ENCODE peak calls at places on chromosomes 5 and 9, in nine cellular contexts. B is prostate gland, A is H1, V is A549, S is ovary, Y is HCT116, X is IMR-90, E is transverse colon, L is stomach. I is an unnamed sample.

GRCh38 chr9:137168907-137169763 is 716 bp downstream of the LRRC26 start:
- DNase-seq in B (peak), A (no peak), V (peak), S (no peak), Y (peak), X (peak), E (peak), L (peak), I (peak)

GRCh38 chr5:154753792-154754191 is 1.4 kb upstream of the LARP1 start:
- DNase-seq in B (peak), A (no peak), V (no peak), S (peak), Y (no peak), X (peak), E (peak), L (peak), I (peak)

GRCh38 chr5:42591026-42591425 is 165.6 kb upstream of the CCDC152 start:
- DNase-seq in B (no peak), A (no peak), V (no peak), S (no peak), Y (no peak), X (no peak), E (no peak), L (no peak), I (peak)

GRCh38 chr5:83253731-83254130 is 176.4 kb downstream of the XRCC4 start:
- DNase-seq in B (no peak), A (no peak), V (no peak), S (no peak), Y (no peak), X (no peak), E (no peak), L (no peak), I (no peak)

GRCh38 chr5:39108987-39109386 is 34.8 kb upstream of the RICTOR start:
- DNase-seq in B (no peak), A (no peak), V (no peak), S (no peak), Y (no peak), X (no peak), E (no peak), L (no peak), I (no peak)

GRCh38 chr9:3441197-3441816 is 84.5 kb downstream of the RFX3 start:
- DNase-seq in B (no peak), A (no peak), V (peak), S (no peak), Y (peak), X (peak), E (peak), L (peak), I (peak)

GRCh38 chr5:40396312-40396711 is 283.4 kb upstream of the PTGER4 start:
- DNase-seq in B (no peak), A (no peak), V (no peak), S (no peak), Y (no peak), X (no peak), E (no peak), L (no peak), I (no peak)

GRCh38 chr9:33162721-33163311 is 4.3 kb downstream of the B4GALT1 start:
- DNase-seq in B (peak), A (no peak), V (peak), S (no peak), Y (no peak), X (peak), E (peak), L (peak), I (no peak)

GRCh38 chr5:83965431-83965830 is 244.8 kb upstream of the HAPLN1 start:
- DNase-seq in B (no peak), A (no peak), V (no peak), S (no peak), Y (no peak), X (no peak), E (no peak), L (no peak), I (no peak)

GRCh38 chr9:3567988-3568387 is 42.2 kb upstream of the RFX3 start:
- DNase-seq in B (no peak), A (no peak), V (no peak), S (no peak), Y (no peak), X (no peak), E (no peak), L (no peak), I (no peak)

GRCh38 chr5:142753114-142753764 is 16.9 kb upstream of the ARHGAP26 start:
- DNase-seq in B (peak), A (no peak), V (no peak), S (no peak), Y (no peak), X (no peak), E (peak), L (peak), I (no peak)

GRCh38 chr5:170597876-170598275 is 94.1 kb downstream of the KCNIP1 start:
- DNase-seq in B (no peak), A (no peak), V (no peak), S (no peak), Y (no peak), X (no peak), E (no peak), L (no peak), I (no peak)

GRCh38 chr9:4073371-4073770 is 226.5 kb downstream of the GLIS3 start:
- DNase-seq in B (no peak), A (no peak), V (peak), S (no peak), Y (peak), X (no peak), E (no peak), L (no peak), I (no peak)

GRCh38 chr9:101299901-101300300 is 84.9 kb downstream of the BAAT start:
- DNase-seq in B (no peak), A (no peak), V (no peak), S (no peak), Y (no peak), X (no peak), E (no peak), L (no peak), I (no peak)

GRCh38 chr9:127386249-127386648 is 10.7 kb upstream of the SLC2A8 start:
- DNase-seq in B (no peak), A (no peak), V (no peak), S (no peak), Y (no peak), X (no peak), E (no peak), L (no peak), I (no peak)

GRCh38 chr9:8020161-8020560 is 220.6 kb upstream of the DMAC1 start:
- DNase-seq in B (no peak), A (no peak), V (no peak), S (no peak), Y (no peak), X (no peak), E (no peak), L (no peak), I (no peak)

GRCh38 chr5:56422060-56422762 is 189.1 kb upstream of the ANKRD55 start:
- DNase-seq in B (peak), A (no peak), V (no peak), S (no peak), Y (peak), X (no peak), E (no peak), L (peak), I (no peak)

GRCh38 chr5:168796840-168797548 is 217.8 kb upstream of the PANK3 start:
- DNase-seq in B (no peak), A (no peak), V (no peak), S (no peak), Y (no peak), X (no peak), E (no peak), L (no peak), I (no peak)

GRCh38 chr5:79464695-79465332 is 49.1 kb downstream of the HOMER1 start:
- DNase-seq in B (no peak), A (no peak), V (peak), S (no peak), Y (peak), X (peak), E (no peak), L (no peak), I (peak)

GRCh38 chr5:95861221-95861857 is 38.8 kb upstream of the GLRX start:
- DNase-seq in B (peak), A (no peak), V (peak), S (peak), Y (peak), X (peak), E (peak), L (peak), I (no peak)

GRCh38 chr9:127973169-127974001 is 7.4 kb downstream of the EEIG1 start:
- DNase-seq in B (no peak), A (no peak), V (no peak), S (no peak), Y (no peak), X (no peak), E (peak), L (peak), I (no peak)

GRCh38 chr9:84324811-84325210 is 15.7 kb downstream of the SLC28A3 start:
- DNase-seq in B (no peak), A (no peak), V (no peak), S (no peak), Y (no peak), X (no peak), E (no peak), L (no peak), I (no peak)

GRCh38 chr5:127875235-127876021 is 172.2 kb downstream of the CCDC192 start:
- DNase-seq in B (peak), A (peak), V (peak), S (no peak), Y (peak), X (peak), E (peak), L (peak), I (peak)

GRCh38 chr5:66757219-66757833 is 161.1 kb downstream of the MAST4 start:
- DNase-seq in B (peak), A (no peak), V (peak), S (peak), Y (peak), X (peak), E (peak), L (peak), I (peak)

GRCh38 chr5:42840279-42840678 is 28.6 kb upstream of the SELENOP start:
- DNase-seq in B (peak), A (no peak), V (no peak), S (peak), Y (no peak), X (peak), E (peak), L (peak), I (no peak)

GRCh38 chr5:59335544-59335943 is 558.0 kb downstream of the PDE4D start:
- DNase-seq in B (no peak), A (no peak), V (no peak), S (no peak), Y (no peak), X (no peak), E (no peak), L (no peak), I (no peak)

GRCh38 chr9:16729656-16730055 is 140.8 kb downstream of the BNC2 start:
- DNase-seq in B (no peak), A (no peak), V (no peak), S (no peak), Y (no peak), X (peak), E (no peak), L (no peak), I (no peak)

GRCh38 chr5:181246276-181247050 is 2.8 kb upstream of the RACK1 start:
- DNase-seq in B (peak), A (no peak), V (peak), S (peak), Y (peak), X (peak), E (peak), L (peak), I (no peak)
- TF ChIP-seq POLR2A in B (no peak), A (no peak), V (peak), S (peak), Y (peak), X (peak), E (peak), L (no peak), I (peak)

DNA sequence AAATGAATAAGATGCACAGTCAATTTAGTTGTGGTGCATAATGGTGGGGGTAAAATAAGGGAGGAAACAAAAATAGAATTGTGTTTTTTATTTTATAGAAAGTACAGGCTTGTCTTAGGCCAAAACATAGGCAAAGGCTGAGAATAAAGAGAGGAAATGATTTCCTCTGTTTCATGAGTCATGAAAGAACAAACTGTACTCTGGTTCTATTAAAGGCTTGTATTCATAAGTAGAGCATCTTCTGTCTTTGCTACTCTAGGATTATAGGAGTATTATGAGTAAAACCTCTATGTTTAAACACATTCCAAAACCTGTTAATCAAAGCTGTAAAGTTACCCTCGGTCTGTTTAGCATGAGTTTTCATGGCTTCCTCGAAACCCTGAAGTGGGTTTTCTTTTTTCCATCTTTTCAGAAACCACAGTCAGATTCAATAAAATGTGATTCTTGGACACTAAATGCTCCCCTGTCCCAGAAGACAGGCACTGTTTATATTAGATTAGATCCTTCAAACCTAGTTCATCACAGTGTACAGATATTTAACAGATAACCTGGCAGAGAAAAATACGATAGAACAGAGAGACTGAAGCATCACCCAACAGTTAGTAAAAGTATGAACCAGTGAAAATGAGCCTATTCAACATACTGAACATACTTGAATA is 473.9 kb upstream of the CYLC2 start:
- DNase-seq in B (no peak), A (no peak), V (no peak), S (no peak), Y (no peak), X (no peak), E (no peak), L (no peak), I (no peak)
- TF ChIP-seq POLR2A in B (no peak), A (no peak), V (no peak), S (no peak), Y (no peak), X (no peak), E (no peak), L (no peak), I (no peak)

DNA sequence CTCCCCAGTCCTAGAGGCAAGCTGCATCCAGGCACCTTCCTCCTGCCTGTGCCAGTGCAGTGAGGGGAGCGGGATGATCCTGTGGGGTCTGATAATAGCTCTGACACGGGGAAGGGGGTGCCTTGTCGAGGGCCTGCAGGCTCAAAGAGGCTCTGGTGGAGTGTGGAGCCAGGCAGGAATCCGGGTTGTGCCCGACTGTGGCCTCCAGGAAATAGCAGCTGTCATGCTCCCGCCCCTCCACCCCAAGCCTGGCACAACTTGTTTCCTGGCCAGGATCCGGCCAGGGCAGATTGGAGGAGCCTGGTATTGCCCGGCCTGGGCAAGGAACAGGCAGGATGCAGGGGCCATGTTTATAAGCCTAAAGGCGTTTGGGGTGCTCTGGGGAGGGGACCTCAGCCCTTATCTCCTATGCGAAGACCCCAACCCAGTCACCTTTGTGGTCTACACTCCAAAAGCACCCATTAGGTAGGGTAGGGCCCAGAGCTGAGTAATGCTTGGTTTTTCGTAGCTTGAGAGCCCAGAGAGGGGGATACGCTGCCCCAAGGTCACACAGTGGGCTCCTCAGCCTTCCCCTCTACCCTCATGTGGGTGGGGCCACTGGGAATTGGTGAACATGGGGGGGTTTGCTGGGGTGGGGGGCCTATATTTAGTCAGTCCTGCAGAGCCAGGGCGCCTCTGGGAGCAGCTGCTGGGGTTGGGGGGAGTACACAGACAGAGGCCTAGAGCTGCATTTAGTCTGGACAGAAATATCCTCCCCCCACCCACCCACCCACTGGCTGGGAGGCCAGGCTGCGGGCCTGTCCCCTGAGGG is 12.2 kb downstream of the CXXC5 start:
- DNase-seq in B (peak), A (no peak), V (no peak), S (no peak), Y (no peak), X (no peak), E (peak), L (peak), I (peak)
- TF ChIP-seq POLR2A in B (peak), A (no peak), V (no peak), S (no peak), Y (no peak), X (no peak), E (peak), L (no peak), I (no peak)

GRCh38 chr9:107348836-107349235 is 65.8 kb downstream of the RAD23B start:
- DNase-seq in B (no peak), A (no peak), V (no peak), S (no peak), Y (no peak), X (no peak), E (no peak), L (no peak), I (no peak)
- TF ChIP-seq POLR2A in B (no peak), A (no peak), V (no peak), S (no peak), Y (no peak), X (no peak), E (no peak), L (no peak), I (no peak)

GRCh38 chr5:149798466-149798865 is 68.4 kb downstream of the PPARGC1B start:
- DNase-seq in B (no peak), A (no peak), V (no peak), S (no peak), Y (no peak), X (no peak), E (no peak), L (no peak), I (no peak)
- TF ChIP-seq POLR2A in B (no peak), A (no peak), V (no peak), S (no peak), Y (no peak), X (no peak), E (no peak), L (no peak), I (no peak)

GRCh38 chr5:160312960-160313734 is 783 bp upstream of the CCNJL start:
- DNase-seq in B (no peak), A (no peak), V (peak), S (no peak), Y (no peak), X (no peak), E (no peak), L (no peak), I (no peak)

GRCh38 chr5:160310140-160310909 is 2.0 kb downstream of the CCNJL start:
- DNase-seq in B (no peak), A (no peak), V (no peak), S (no peak), Y (no peak), X (no peak), E (no peak), L (no peak), I (no peak)

GRCh38 chr5:160310910-160311295 is 1.5 kb downstream of the CCNJL start:
- DNase-seq in B (no peak), A (no peak), V (no peak), S (no peak), Y (no peak), X (no peak), E (no peak), L (no peak), I (no peak)

GRCh38 chr5:160311491-160312138 is 749 bp downstream of the CCNJL start:
- DNase-seq in B (no peak), A (no peak), V (no peak), S (no peak), Y (no peak), X (no peak), E (no peak), L (no peak), I (peak)

DNA sequence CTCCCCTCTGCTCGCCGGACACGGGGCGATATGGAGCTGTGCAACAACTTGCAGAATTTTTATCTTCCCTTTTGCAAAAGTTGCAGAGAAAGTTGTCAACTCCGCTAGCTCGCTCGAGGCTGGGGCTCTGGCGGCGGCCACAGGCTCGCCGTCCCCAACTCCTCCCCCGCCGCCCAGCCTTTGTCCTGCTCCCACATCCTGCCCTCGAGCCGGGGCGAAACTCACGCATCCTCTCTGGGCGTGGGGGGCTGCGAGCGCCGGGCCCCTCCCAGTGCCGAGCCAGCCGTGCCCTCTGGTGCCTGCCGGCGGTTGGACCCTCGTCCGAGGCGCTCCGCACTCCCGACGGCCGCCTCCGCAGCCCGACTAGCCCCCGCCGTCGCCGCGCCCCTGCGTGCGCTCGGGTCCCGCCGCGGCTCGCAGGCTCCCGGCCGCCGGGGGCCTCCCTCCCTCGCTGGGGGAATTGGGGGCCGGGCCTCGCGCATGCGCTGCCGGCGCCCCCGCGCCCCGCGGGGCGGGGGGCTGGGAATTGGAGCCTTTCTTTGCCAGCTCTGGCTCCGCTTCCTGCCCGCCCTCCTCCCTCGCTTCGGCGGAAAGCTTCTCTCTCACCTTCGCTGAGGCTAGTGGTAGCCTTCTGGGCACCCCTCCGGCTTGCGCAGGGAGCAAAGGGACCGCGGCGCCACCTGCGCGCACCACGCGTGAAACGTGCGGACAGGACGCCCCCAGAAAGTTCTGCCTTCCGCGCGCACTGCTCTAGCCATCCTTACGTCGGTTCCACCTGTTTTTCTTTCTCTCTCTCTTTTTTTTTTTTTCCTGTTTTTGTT is at the start of gene CCNJL:
- DNase-seq in B (peak), A (no peak), V (peak), S (peak), Y (no peak), X (peak), E (peak), L (peak), I (peak)
- TF ChIP-seq POLR2A in B (peak), A (no peak), V (peak), S (peak), Y (no peak), X (peak), E (no peak), L (no peak), I (no peak)

DNA sequence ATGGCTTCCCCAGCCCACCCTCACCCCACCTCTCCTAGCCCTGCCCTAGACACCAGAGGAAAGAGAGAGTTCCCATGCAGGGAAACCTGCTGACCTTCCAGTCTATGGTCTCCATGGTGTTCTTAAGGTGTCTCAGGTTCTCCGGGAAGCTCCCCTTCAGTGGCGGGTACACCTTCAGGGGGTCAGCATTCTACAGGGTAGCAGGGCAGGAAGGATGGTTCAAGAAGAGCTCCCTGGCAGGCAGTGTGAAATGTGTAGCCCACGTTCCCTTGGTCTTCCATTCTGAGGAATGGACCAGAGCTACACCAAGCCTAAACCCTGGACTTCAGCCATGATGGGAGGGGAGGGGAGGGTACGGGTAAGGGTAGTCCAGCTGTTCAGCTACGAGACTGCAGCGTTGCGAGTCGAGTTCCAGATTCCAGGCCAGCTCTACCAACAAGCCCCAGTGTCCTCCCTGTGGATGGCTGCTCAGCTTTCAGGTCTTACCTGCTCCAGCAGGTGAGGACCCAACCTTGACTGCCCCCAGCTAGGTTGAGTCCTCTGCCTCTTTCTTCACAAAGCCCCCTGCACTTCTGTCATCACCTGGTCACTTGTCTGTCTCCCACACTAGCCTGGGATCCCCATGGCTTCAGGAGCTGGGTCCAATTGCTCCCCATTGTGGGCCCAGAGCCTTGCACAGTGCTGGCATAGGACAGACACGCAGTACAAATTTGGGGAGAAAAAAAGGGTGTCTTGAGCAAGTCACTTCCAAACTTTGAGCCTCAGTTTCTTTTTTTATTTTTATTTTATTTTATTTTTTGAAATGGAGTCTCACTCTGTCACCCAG is 7.5 kb downstream of the CD74 start:
- DNase-seq in B (no peak), A (no peak), V (no peak), S (no peak), Y (no peak), X (no peak), E (no peak), L (no peak), I (no peak)
- TF ChIP-seq POLR2A in B (no peak), A (no peak), V (no peak), S (no peak), Y (no peak), X (no peak), E (no peak), L (no peak), I (no peak)